ENCODE peak calls at places on chromosomes 3 and 15, in eight cellular contexts. Q, J, X, G, C, T, I and L are unnamed samples.

GRCh38 chr3:115077501-115078250 is 69.4 kb downstream of the ZBTB20 start:
- DNase-seq in Q (no peak), J (no peak), X (no peak), G (no peak), C (no peak), T (no peak), I (no peak), L (no peak)

GRCh38 chr3:183692436-183692835 is 5.2 kb upstream of the YEATS2 start:
- DNase-seq in Q (no peak), J (no peak), X (no peak), G (no peak), C (no peak), T (no peak), I (no peak), L (no peak)

GRCh38 chr15:21267686-21268395 is 172.5 kb downstream of the POTEB3 start:
- DNase-seq in Q (no peak), J (no peak), X (no peak), G (no peak), C (no peak), T (no peak), I (no peak), L (no peak)

GRCh38 chr3:156615592-156616173 is 58.7 kb upstream of the TIPARP start:
- DNase-seq in Q (peak; percentile 92), J (no peak), X (no peak), G (no peak), C (no peak), T (no peak), I (no peak), L (peak; percentile 98)

GRCh38 chr3:79729096-79729495 is 38.7 kb downstream of the ROBO1 start:
- DNase-seq in Q (peak; percentile 2), J (no peak), X (no peak), G (no peak), C (no peak), T (no peak), I (no peak), L (peak; percentile 0)

GRCh38 chr3:126307591-126308393 is 49.4 kb downstream of the KLF15 start:
- DNase-seq in Q (no peak), J (no peak), X (no peak), G (no peak), C (no peak), T (no peak), I (no peak), L (no peak)

GRCh38 chr15:73437541-73438109 is 5.3 kb upstream of the REC114 start:
- DNase-seq in Q (no peak), J (no peak), X (no peak), G (no peak), C (no peak), T (no peak), I (no peak), L (no peak)

GRCh38 chr3:33424606-33425453 is 15.4 kb downstream of the UBP1 start:
- DNase-seq in Q (no peak), J (no peak), X (no peak), G (no peak), C (no peak), T (no peak), I (no peak), L (no peak)

GRCh38 chr3:22988566-22988965 is 214.6 kb upstream of the UBE2E2 start:
- DNase-seq in Q (peak; percentile 29), J (no peak), X (no peak), G (no peak), C (no peak), T (no peak), I (no peak), L (no peak)

GRCh38 chr3:52385157-52385556 is 59.7 kb downstream of the SEMA3G start:
- DNase-seq in Q (peak; percentile 24), J (peak; percentile 55), X (no peak), G (no peak), C (no peak), T (no peak), I (peak; percentile 40), L (no peak)

GRCh38 chr3:188091746-188092145 is 62.2 kb upstream of the LPP start:
- DNase-seq in Q (no peak), J (no peak), X (no peak), G (no peak), C (no peak), T (no peak), I (no peak), L (no peak)

GRCh38 chr3:180467177-180467576 is 134.8 kb upstream of the TTC14 start:
- DNase-seq in Q (no peak), J (no peak), X (no peak), G (no peak), C (no peak), T (no peak), I (no peak), L (no peak)

GRCh38 chr15:90121086-90121485 is 18.8 kb upstream of the IDH2 start:
- DNase-seq in Q (no peak), J (no peak), X (no peak), G (no peak), C (no peak), T (no peak), I (no peak), L (no peak)

GRCh38 chr15:26771917-26772587 is 814 bp downstream of the GABRB3 start:
- DNase-seq in Q (no peak), J (no peak), X (no peak), G (no peak), C (no peak), T (no peak), I (no peak), L (no peak)

GRCh38 chr15:25185791-25186190 is 231.0 kb downstream of the SNRPN start:
- DNase-seq in Q (no peak), J (no peak), X (no peak), G (no peak), C (no peak), T (no peak), I (no peak), L (no peak)

GRCh38 chr3:32564195-32564594 is 6.5 kb downstream of the DYNC1LI1 start:
- DNase-seq in Q (no peak), J (no peak), X (no peak), G (no peak), C (no peak), T (no peak), I (no peak), L (no peak)